ENCODE peak calls at places on chromosome 18, in four cellular contexts. F is WTC11, K is MV-4-11, S is NCI-H510A. M is an unnamed sample.

GRCh38 chr18:35497006-35497333 is 790 bp downstream of the INO80C start:
- DNase-seq in F (no peak), K (no peak), S (no peak), M (no peak)

GRCh38 chr18:10514082-10514481 is 11.7 kb upstream of the NAPG start:
- DNase-seq in F (no peak), K (no peak), S (no peak), M (no peak)

GRCh38 chr18:64806232-64806631 is 657.3 kb upstream of the LINC00305 start:
- DNase-seq in F (no peak), K (no peak), S (no peak), M (no peak)

GRCh38 chr18:57125627-57126026 is 21.3 kb upstream of the BOD1L2 start:
- DNase-seq in F (no peak), K (no peak), S (no peak), M (no peak)

GRCh38 chr18:69397096-69397495 is 3.6 kb upstream of the DOK6 start:
- DNase-seq in F (peak), K (no peak), S (no peak), M (no peak)

GRCh38 chr18:11859903-11860407 is 8.7 kb downstream of the CHMP1B start:
- DNase-seq in F (no peak), K (peak), S (no peak), M (no peak)

GRCh38 chr18:23284629-23285028 is 149.3 kb downstream of the CABLES1 start:
- DNase-seq in F (no peak), K (no peak), S (no peak), M (no peak)

GRCh38 chr18:427005-427404 is 73.5 kb downstream of the COLEC12 start:
- DNase-seq in F (no peak), K (no peak), S (no peak), M (no peak)

GRCh38 chr18:36314098-36314497 is 16.6 kb downstream of the FHOD3 start:
- DNase-seq in F (no peak), K (no peak), S (no peak), M (no peak)

GRCh38 chr18:50630895-50631294 is 71.0 kb downstream of the MAPK4 start:
- DNase-seq in F (no peak), K (no peak), S (no peak), M (no peak)

GRCh38 chr18:49865401-49865800 is 52.1 kb upstream of the ACAA2 start:
- DNase-seq in F (no peak), K (no peak), S (no peak), M (no peak)

GRCh38 chr18:13159579-13159978 is 59.0 kb upstream of the LDLRAD4 start:
- DNase-seq in F (no peak), K (peak), S (no peak), M (no peak)

GRCh38 chr18:31162419-31162793 is 250 bp downstream of the DSC1 start:
- DNase-seq in F (no peak), K (no peak), S (no peak), M (no peak)

GRCh38 chr18:58569490-58569911 is 59.4 kb downstream of the ALPK2 start:
- DNase-seq in F (no peak), K (no peak), S (no peak), M (no peak)

GRCh38 chr18:497688-498087 is 2.8 kb downstream of the COLEC12 start:
- DNase-seq in F (no peak), K (no peak), S (no peak), M (no peak)

GRCh38 chr18:12479982-12480381 is 72.3 kb downstream of the PRELID3A start:
- DNase-seq in F (no peak), K (no peak), S (no peak), M (no peak)

GRCh38 chr18:39571511-39571910 is 2005.9 kb upstream of the CELF4 start:
- DNase-seq in F (no peak), K (no peak), S (no peak), M (no peak)

GRCh38 chr18:47150824-47151366 is 595 bp upstream of the HDHD2 start:
- DNase-seq in F (no peak), K (no peak), S (no peak), M (no peak)

GRCh38 chr18:11146238-11146946 is 3.0 kb downstream of the PIEZO2 start:
- DNase-seq in F (peak), K (no peak), S (no peak), M (no peak)

GRCh38 chr18:79374408-79375171 is 21.1 kb upstream of the NFATC1 start:
- DNase-seq in F (no peak), K (peak), S (no peak), M (no peak)

GRCh38 chr18:65906621-65907034 is 155.8 kb downstream of the CDH7 start:
- DNase-seq in F (no peak), K (no peak), S (no peak), M (no peak)

GRCh38 chr18:57347784-57348183 is 4.6 kb upstream of the ST8SIA3 start:
- DNase-seq in F (no peak), K (no peak), S (no peak), M (no peak)

GRCh38 chr18:45626330-45627203 is 11.3 kb downstream of the SLC14A2 start:
- DNase-seq in F (peak), K (no peak), S (no peak), M (no peak)

GRCh38 chr18:37565985-37566478 is 434 bp upstream of the CELF4 start:
- DNase-seq in F (peak), K (no peak), S (peak), M (peak)

GRCh38 chr18:58026857-58027256 is 17.2 kb upstream of the NEDD4L start:
- DNase-seq in F (no peak), K (no peak), S (no peak), M (no peak)

GRCh38 chr18:26708814-26709717 is 156.4 kb downstream of the AQP4 start:
- DNase-seq in F (no peak), K (peak), S (no peak), M (no peak)

GRCh38 chr18:22601481-22601880 is 183.8 kb upstream of the CTAGE1 start:
- DNase-seq in F (no peak), K (no peak), S (no peak), M (no peak)

GRCh38 chr18:58044370-58045264 is 591 bp downstream of the NEDD4L start:
- DNase-seq in F (peak), K (no peak), S (peak), M (peak)

GRCh38 chr18:56987236-56987635 is 159.7 kb upstream of the BOD1L2 start:
- DNase-seq in F (no peak), K (no peak), S (no peak), M (no peak)

GRCh38 chr18:58158008-58158407 is 114.0 kb downstream of the NEDD4L start:
- DNase-seq in F (no peak), K (no peak), S (no peak), M (no peak)

GRCh38 chr18:8130089-8130488 is 479.1 kb upstream of the RAB12 start:
- DNase-seq in F (no peak), K (no peak), S (no peak), M (no peak)

GRCh38 chr18:58303363-58303762 is 259.3 kb downstream of the NEDD4L start:
- DNase-seq in F (no peak), K (no peak), S (no peak), M (no peak)

GRCh38 chr18:29164020-29164706 is 987.2 kb upstream of the CDH2 start:
- DNase-seq in F (no peak), K (no peak), S (no peak), M (no peak)

GRCh38 chr18:23166863-23167531 is 31.7 kb downstream of the CABLES1 start:
- DNase-seq in F (no peak), K (no peak), S (no peak), M (no peak)

GRCh38 chr18:37588289-37588688 is 22.7 kb upstream of the CELF4 start:
- DNase-seq in F (no peak), K (no peak), S (no peak), M (no peak)

M was measured in DMS153.